ENCODE peak calls at places on chromosomes 2 and 18, in five cellular contexts. One of them, this sample, is unnamed.

GRCh38 chr2:123953848-123954247 is 71.2 kb upstream of the CNTNAP5 start:
- DNase-seq in IMR-90: peak; percentile 11
- DNase-seq in mesenchymal stem cell: peak; percentile 72
- DNase-seq in H9: no peak
- DNase-seq in neuronal stem cell: no peak
- DNase-seq in this sample: no peak

GRCh38 chr2:200757414-200757813 is 54.3 kb upstream of the BZW1 start:
- DNase-seq in IMR-90: no peak
- DNase-seq in mesenchymal stem cell: no peak
- DNase-seq in H9: no peak
- DNase-seq in neuronal stem cell: no peak
- DNase-seq in this sample: no peak

GRCh38 chr2:197207106-197207505 is 103.5 kb downstream of the ANKRD44 start:
- DNase-seq in IMR-90: no peak
- DNase-seq in mesenchymal stem cell: no peak
- DNase-seq in H9: no peak
- DNase-seq in neuronal stem cell: no peak
- DNase-seq in this sample: no peak

GRCh38 chr2:168185583-168186274 is 61.7 kb downstream of the STK39 start:
- DNase-seq in IMR-90: no peak
- DNase-seq in mesenchymal stem cell: no peak
- DNase-seq in H9: no peak
- DNase-seq in neuronal stem cell: no peak
- DNase-seq in this sample: peak; percentile 54

GRCh38 chr2:128625966-128626757 is 307.5 kb upstream of the HS6ST1 start:
- DNase-seq in IMR-90: no peak
- DNase-seq in mesenchymal stem cell: no peak
- DNase-seq in H9: no peak
- DNase-seq in neuronal stem cell: no peak
- DNase-seq in this sample: no peak

GRCh38 chr2:25377822-25378421 is 36.2 kb upstream of the DNMT3A start:
- DNase-seq in IMR-90: no peak
- DNase-seq in mesenchymal stem cell: no peak
- DNase-seq in H9: peak; percentile 30
- DNase-seq in neuronal stem cell: no peak
- DNase-seq in this sample: no peak

GRCh38 chr2:190583507-190584337 is 49.2 kb upstream of the NEMP2 start:
- DNase-seq in IMR-90: no peak
- DNase-seq in mesenchymal stem cell: no peak
- DNase-seq in H9: no peak
- DNase-seq in neuronal stem cell: no peak
- DNase-seq in this sample: no peak

GRCh38 chr18:26419746-26420145 is 128.6 kb downstream of the KCTD1 start:
- DNase-seq in IMR-90: no peak
- DNase-seq in mesenchymal stem cell: no peak
- DNase-seq in H9: no peak
- DNase-seq in neuronal stem cell: no peak
- DNase-seq in this sample: no peak

GRCh38 chr2:233331536-233331935 is 22.8 kb upstream of the DGKD start:
- DNase-seq in IMR-90: no peak
- DNase-seq in mesenchymal stem cell: no peak
- DNase-seq in H9: no peak
- DNase-seq in neuronal stem cell: no peak
- DNase-seq in this sample: no peak

GRCh38 chr18:52670903-52671302 is 330.9 kb downstream of the DCC start:
- DNase-seq in IMR-90: peak; percentile 5
- DNase-seq in mesenchymal stem cell: no peak
- DNase-seq in H9: no peak
- DNase-seq in neuronal stem cell: no peak
- DNase-seq in this sample: peak; percentile 26

GRCh38 chr2:144967971-144968370 is 448.1 kb upstream of the ZEB2 start:
- DNase-seq in IMR-90: no peak
- DNase-seq in mesenchymal stem cell: no peak
- DNase-seq in H9: no peak
- DNase-seq in neuronal stem cell: no peak
- DNase-seq in this sample: no peak

GRCh38 chr18:46408334-46408987 is 248.6 kb downstream of the LOXHD1 start:
- DNase-seq in IMR-90: no peak
- DNase-seq in mesenchymal stem cell: no peak
- DNase-seq in H9: peak; percentile 68
- DNase-seq in neuronal stem cell: no peak
- DNase-seq in this sample: peak; percentile 94

GRCh38 chr18:62852851-62853250 is 137.5 kb downstream of the PHLPP1 start:
- DNase-seq in IMR-90: peak; percentile 21
- DNase-seq in mesenchymal stem cell: no peak
- DNase-seq in H9: no peak
- DNase-seq in neuronal stem cell: no peak
- DNase-seq in this sample: no peak

GRCh38 chr2:53859354-53860159 is at the start of gene GPR75:
- DNase-seq in IMR-90: peak; percentile 17
- DNase-seq in mesenchymal stem cell: no peak
- DNase-seq in H9: peak; percentile 63
- DNase-seq in neuronal stem cell: peak; percentile 43
- DNase-seq in this sample: peak; percentile 41
- H3K27ac ChIP-seq in IMR-90: no peak within 1 kb of the TSS
- H3K27ac ChIP-seq in mesenchymal stem cell: no peak within 1 kb of the TSS
- H3K27ac ChIP-seq in H9: no peak within 1 kb of the TSS
- H3K27ac ChIP-seq in neuronal stem cell: no peak within 1 kb of the TSS
- H3K27ac ChIP-seq in this sample: no peak within 1 kb of the TSS

GRCh38 chr2:172089005-172089504 is 3.7 kb downstream of the DLX1 start:
- DNase-seq in IMR-90: no peak
- DNase-seq in mesenchymal stem cell: no peak
- DNase-seq in H9: no peak
- DNase-seq in neuronal stem cell: no peak
- DNase-seq in this sample: peak; percentile 1

GRCh38 chr2:172087780-172088244 is 2.5 kb downstream of the DLX1 start:
- DNase-seq in IMR-90: no peak
- DNase-seq in mesenchymal stem cell: no peak
- DNase-seq in H9: peak; percentile 64
- DNase-seq in neuronal stem cell: peak; percentile 27
- DNase-seq in this sample: peak; percentile 55

GRCh38 chr2:172089633-172090032 is 4.3 kb downstream of the DLX1 start:
- DNase-seq in IMR-90: no peak
- DNase-seq in mesenchymal stem cell: no peak
- DNase-seq in H9: no peak
- DNase-seq in neuronal stem cell: no peak
- DNase-seq in this sample: no peak

GRCh38 chr2:172087191-172087779 is 2.0 kb downstream of the DLX1 start:
- DNase-seq in IMR-90: no peak
- DNase-seq in mesenchymal stem cell: no peak
- DNase-seq in H9: no peak
- DNase-seq in neuronal stem cell: no peak
- DNase-seq in this sample: no peak

GRCh38 chr2:172088245-172089004 is 3.1 kb downstream of the DLX1 start:
- DNase-seq in IMR-90: no peak
- DNase-seq in mesenchymal stem cell: no peak
- DNase-seq in H9: peak; percentile 49
- DNase-seq in neuronal stem cell: peak; percentile 41
- DNase-seq in this sample: peak; percentile 51
- H3K18ac ChIP-seq in IMR-90: no peak overlapping the region
- H3K18ac ChIP-seq in mesenchymal stem cell: no peak overlapping the region
- H3K18ac ChIP-seq in H9: no peak overlapping the region
- H3K18ac ChIP-seq in neuronal stem cell: peak overlapping the region; percentile 86
- H3K18ac ChIP-seq in this sample: no peak overlapping the region

DNA sequence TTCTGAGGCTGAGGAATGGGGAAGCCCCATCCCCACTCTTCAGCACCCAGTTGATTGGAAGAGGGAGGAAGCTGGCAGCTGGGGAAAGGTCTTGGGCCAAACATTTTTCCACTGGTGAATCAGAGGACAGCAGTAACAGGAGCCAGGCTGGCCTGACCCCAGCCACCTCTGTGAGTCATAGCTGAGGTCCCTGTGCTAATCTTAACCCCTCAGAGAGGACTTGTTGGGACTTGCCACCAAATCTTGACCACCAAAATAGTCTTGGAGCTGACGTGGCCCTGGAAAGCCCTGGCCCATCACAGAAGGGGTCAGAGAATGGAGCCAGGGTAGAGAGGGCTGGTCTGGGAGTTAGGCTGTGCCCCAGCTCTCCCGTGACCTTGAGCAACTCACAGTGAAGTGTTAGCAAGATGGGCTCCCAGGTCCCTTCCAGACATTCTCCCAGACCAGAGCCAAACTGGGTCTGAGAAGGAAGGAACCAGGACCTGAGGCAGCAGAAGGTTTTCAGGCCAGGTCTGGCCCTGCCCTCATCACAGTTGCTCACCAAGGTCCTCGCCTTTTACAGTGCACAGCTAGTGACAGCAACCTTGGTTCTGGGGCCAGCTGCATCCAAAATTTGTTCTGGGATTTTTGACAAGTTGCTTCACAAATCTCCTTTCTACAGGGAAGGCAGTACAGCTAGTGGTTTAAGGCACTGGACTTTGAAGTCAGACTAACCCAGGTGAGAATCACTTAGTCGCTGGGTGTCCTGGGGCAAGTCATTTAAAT is 266.6 kb downstream of the CYP26B1 start:
- DNase-seq in IMR-90: peak; percentile 72
- DNase-seq in mesenchymal stem cell: peak; percentile 85
- DNase-seq in H9: no peak
- DNase-seq in neuronal stem cell: no peak
- DNase-seq in this sample: no peak
- H3K27ac ChIP-seq in IMR-90: peak overlapping the region; percentile 47
- H3K27ac ChIP-seq in mesenchymal stem cell: no peak overlapping the region
- H3K27ac ChIP-seq in H9: no peak overlapping the region
- H3K27ac ChIP-seq in neuronal stem cell: no peak overlapping the region
- H3K27ac ChIP-seq in this sample: no peak overlapping the region

DNA sequence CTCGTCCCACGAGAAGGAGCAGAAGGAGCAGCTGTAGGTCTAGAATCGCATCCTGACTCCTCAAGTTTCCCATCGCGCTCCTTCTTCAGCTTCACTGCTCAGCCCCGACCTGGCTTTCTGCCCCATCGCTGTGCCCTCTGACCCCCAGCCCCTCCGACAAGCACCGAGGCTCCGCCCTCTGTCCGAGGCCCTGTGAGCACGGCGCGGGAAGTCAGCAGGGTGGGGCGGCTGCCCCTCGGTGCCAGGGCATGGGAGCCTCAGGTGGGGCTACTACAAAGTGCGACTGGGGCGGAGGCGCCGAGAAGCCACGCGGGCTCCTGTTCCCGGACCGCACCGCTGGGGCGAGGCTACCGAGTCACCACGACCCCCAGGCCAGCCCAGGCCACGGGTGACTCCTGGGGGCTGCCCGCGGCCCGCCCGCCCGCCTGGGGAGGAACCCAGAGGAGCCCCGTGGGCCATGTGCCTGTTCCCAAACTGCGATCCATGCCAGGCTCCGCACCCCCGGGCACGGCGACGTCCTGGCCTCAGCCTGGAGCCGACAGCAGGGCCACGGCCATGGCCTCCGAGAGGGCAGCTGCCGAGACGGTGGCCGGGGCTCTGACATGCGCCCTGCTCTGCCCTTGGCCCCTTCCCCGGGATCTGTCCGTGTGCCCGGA is 36.6 kb upstream of the ID2 start:
- DNase-seq in IMR-90: no peak
- DNase-seq in mesenchymal stem cell: no peak
- DNase-seq in H9: no peak
- DNase-seq in neuronal stem cell: no peak
- DNase-seq in this sample: no peak
- H3K18ac ChIP-seq in IMR-90: no peak overlapping the region
- H3K18ac ChIP-seq in mesenchymal stem cell: no peak overlapping the region
- H3K18ac ChIP-seq in H9: no peak overlapping the region
- H3K18ac ChIP-seq in neuronal stem cell: peak overlapping the region; percentile 87
- H3K18ac ChIP-seq in this sample: no peak overlapping the region

GRCh38 chr2:48309900-48310299 is 220.1 kb upstream of the STON1 start:
- DNase-seq in IMR-90: no peak
- DNase-seq in mesenchymal stem cell: no peak
- DNase-seq in H9: no peak
- DNase-seq in neuronal stem cell: no peak
- DNase-seq in this sample: no peak

GRCh38 chr2:48310581-48310980 is 219.4 kb upstream of the STON1 start:
- DNase-seq in IMR-90: no peak
- DNase-seq in mesenchymal stem cell: no peak
- DNase-seq in H9: no peak
- DNase-seq in neuronal stem cell: no peak
- DNase-seq in this sample: no peak

GRCh38 chr2:48315847-48316194 is 214.1 kb upstream of the STON1 start:
- DNase-seq in IMR-90: no peak
- DNase-seq in mesenchymal stem cell: no peak
- DNase-seq in H9: peak; percentile 34
- DNase-seq in neuronal stem cell: peak; percentile 11
- DNase-seq in this sample: peak; percentile 71

GRCh38 chr2:48312126-48312525 is 217.8 kb upstream of the STON1 start:
- DNase-seq in IMR-90: no peak
- DNase-seq in mesenchymal stem cell: no peak
- DNase-seq in H9: no peak
- DNase-seq in neuronal stem cell: no peak
- DNase-seq in this sample: no peak

GRCh38 chr2:48313036-48313877 is 216.7 kb upstream of the STON1 start:
- DNase-seq in IMR-90: no peak
- DNase-seq in mesenchymal stem cell: no peak
- DNase-seq in H9: no peak
- DNase-seq in neuronal stem cell: no peak
- DNase-seq in this sample: no peak
- H3K27ac ChIP-seq in IMR-90: no peak overlapping the region
- H3K27ac ChIP-seq in mesenchymal stem cell: no peak overlapping the region
- H3K27ac ChIP-seq in H9: no peak overlapping the region
- H3K27ac ChIP-seq in neuronal stem cell: no peak overlapping the region
- H3K27ac ChIP-seq in this sample: no peak overlapping the region

DNA sequence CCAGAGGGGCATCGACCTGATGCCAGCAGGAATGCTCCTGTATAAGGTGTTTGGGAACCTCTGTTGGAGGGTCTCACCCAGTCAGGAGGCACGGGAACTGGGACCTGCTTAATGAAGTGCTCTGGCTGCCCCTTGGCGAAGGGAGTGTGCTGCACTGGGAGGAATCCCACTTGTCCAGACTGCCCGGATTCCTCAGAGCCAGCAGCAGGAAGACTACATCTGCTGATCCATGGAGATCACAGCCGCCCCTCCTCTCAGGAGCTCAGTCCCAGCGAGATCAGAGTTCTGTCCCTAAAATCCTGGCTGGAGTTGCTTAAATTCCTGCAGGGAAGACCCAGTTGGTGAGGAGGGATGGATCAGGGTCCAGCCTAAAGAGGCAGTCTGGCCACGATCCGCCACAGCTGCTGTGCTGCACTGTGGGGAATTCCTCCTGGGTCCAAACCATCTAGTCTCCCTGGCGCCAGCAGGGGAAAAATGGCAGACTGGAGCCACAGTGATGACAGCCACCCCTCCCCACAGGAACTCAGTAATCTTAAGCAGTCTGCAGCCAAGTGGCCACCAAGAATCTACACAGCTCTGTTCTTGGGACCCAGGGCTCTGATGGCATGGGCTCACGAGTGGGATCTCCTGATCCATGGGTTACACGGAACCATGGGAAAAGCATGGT is 76.5 kb upstream of the NRP2 start:
- DNase-seq in IMR-90: no peak
- DNase-seq in mesenchymal stem cell: no peak
- DNase-seq in H9: no peak
- DNase-seq in neuronal stem cell: no peak
- DNase-seq in this sample: no peak
- H3K18ac ChIP-seq in IMR-90: no peak overlapping the region
- H3K18ac ChIP-seq in mesenchymal stem cell: no peak overlapping the region
- H3K18ac ChIP-seq in H9: no peak overlapping the region
- H3K18ac ChIP-seq in neuronal stem cell: no peak overlapping the region
- H3K18ac ChIP-seq in this sample: no peak overlapping the region

DNA sequence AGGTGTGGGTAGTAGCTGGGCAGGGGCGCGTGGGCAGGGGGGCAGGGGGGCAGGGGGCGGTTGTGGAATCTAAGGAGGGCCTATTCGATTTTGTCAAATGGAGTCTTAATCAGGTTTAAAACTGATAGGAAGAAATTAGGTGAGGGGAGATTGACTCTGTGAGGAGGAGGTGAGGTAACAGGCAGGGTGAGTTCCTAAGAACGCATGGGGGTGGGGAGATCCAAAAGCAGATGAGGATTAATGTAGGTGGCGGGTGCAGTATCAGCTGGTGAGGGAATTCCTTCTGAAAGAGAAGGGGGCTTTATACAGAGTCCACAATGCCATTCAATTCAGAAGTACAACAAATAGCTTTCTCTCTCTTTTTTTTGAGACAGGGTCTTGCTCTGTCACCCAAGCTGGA is 72.7 kb downstream of the CAB39 start:
- DNase-seq in IMR-90: no peak
- DNase-seq in mesenchymal stem cell: no peak
- DNase-seq in H9: no peak
- DNase-seq in neuronal stem cell: no peak
- DNase-seq in this sample: peak; percentile 52
- H3K27ac ChIP-seq in IMR-90: peak overlapping the region; percentile 40
- H3K27ac ChIP-seq in mesenchymal stem cell: no peak overlapping the region
- H3K27ac ChIP-seq in H9: no peak overlapping the region
- H3K27ac ChIP-seq in neuronal stem cell: no peak overlapping the region
- H3K27ac ChIP-seq in this sample: no peak overlapping the region

This sample was measured in mesendoderm.